ENCODE peak calls at places on chromosomes 16 and 17, in nine cellular contexts. D is sigmoid colon; J is activated CD8-positive, alpha-beta T cell treated with anti-CD3 and anti-CD28 coated beads for 36 hours; N is choroid plexus epithelial cell; W is endothelial cell; I is PC-9; A is WTC11; E is B cell; Z is GM13977. X is an unnamed sample.

GRCh38 chr16:68756250-68757051 is 19.4 kb downstream of the CDH1 start:
- DNase-seq in Z (peak), E (peak), A (no peak), I (peak), N (no peak), J (peak), D (no peak), W (no peak), X (peak)

GRCh38 chr16:58419241-58420012 is 27.2 kb downstream of the GINS3 start:
- DNase-seq in E (peak), A (no peak), J (no peak), W (no peak), Z (peak), I (no peak), D (no peak), N (no peak), X (no peak)

GRCh38 chr17:19278729-19279128 is 41.6 kb downstream of the EPN2 start:
- DNase-seq in N (no peak), J (no peak), D (no peak), W (no peak), A (no peak), I (no peak), Z (no peak), E (no peak), X (no peak)

GRCh38 chr17:49898547-49899490 is 51.0 kb upstream of the TAC4 start:
- DNase-seq in E (no peak), I (no peak), D (no peak), W (no peak), Z (no peak), J (peak), N (peak), A (peak), X (peak)

GRCh38 chr16:77499373-77500285 is 64.8 kb upstream of the ADAMTS18 start:
- DNase-seq in I (no peak), N (peak), E (no peak), D (peak), Z (no peak), J (no peak), A (peak), W (no peak), X (peak)

GRCh38 chr17:74960739-74961342 is 11.7 kb downstream of the HID1 start:
- DNase-seq in W (peak), A (peak), N (peak), J (peak), E (peak), Z (peak), I (peak), D (no peak), X (peak)

GRCh38 chr17:45102856-45103255 is 29.5 kb downstream of the PLCD3 start:
- DNase-seq in I (no peak), Z (no peak), W (no peak), A (no peak), D (no peak), J (no peak), N (no peak), E (no peak), X (no peak)

GRCh38 chr16:16150117-16150877 is 73.0 kb downstream of the ABCC6 start:
- DNase-seq in Z (no peak), N (peak), D (peak), J (no peak), W (no peak), I (no peak), A (no peak), E (no peak), X (no peak)

GRCh38 chr17:44024271-44024663 is 9.5 kb upstream of the TMEM101 start:
- DNase-seq in J (no peak), E (no peak), N (no peak), D (no peak), I (no peak), W (no peak), Z (no peak), A (no peak), X (no peak)

GRCh38 chr17:68052810-68053209 is 17.3 kb downstream of the KPNA2 start:
- DNase-seq in N (no peak), A (no peak), Z (no peak), J (no peak), I (no peak), D (no peak), W (no peak), E (no peak), X (no peak)

GRCh38 chr16:71467810-71468209 is 5.8 kb upstream of the ZNF23 start:
- DNase-seq in A (peak), W (peak), N (peak), D (no peak), I (peak), J (peak), E (peak), Z (peak), X (peak)

GRCh38 chr17:60652484-60653247 is 25.0 kb upstream of the BCAS3 start:
- DNase-seq in Z (peak), J (no peak), N (no peak), D (no peak), W (no peak), A (no peak), E (peak), I (no peak), X (no peak)

GRCh38 chr17:42531455-42532354 is 4.3 kb upstream of the NAGLU start:
- DNase-seq in J (peak), W (peak), Z (peak), E (peak), D (peak), N (no peak), I (peak), A (peak), X (peak)

GRCh38 chr17:13346081-13346533 is 255.6 kb downstream of the HS3ST3A1 start:
- DNase-seq in D (no peak), A (peak), N (peak), J (no peak), E (no peak), I (no peak), W (no peak), Z (no peak), X (peak)

GRCh38 chr16:83953796-83954576 is 946 bp downstream of the OSGIN1 start:
- DNase-seq in I (peak), Z (peak), N (peak), D (no peak), J (peak), A (no peak), W (no peak), E (no peak), X (peak)

GRCh38 chr16:19006446-19007315 is 22.9 kb downstream of the TMC7 start:
- DNase-seq in J (no peak), N (no peak), E (no peak), A (no peak), I (no peak), Z (no peak), W (no peak), D (no peak), X (no peak)

GRCh38 chr17:653724-654123 is 60.9 kb downstream of the VPS53 start:
- DNase-seq in E (no peak), J (no peak), N (no peak), A (no peak), W (no peak), Z (no peak), I (no peak), D (no peak), X (no peak)

GRCh38 chr17:21239680-21240374 is 13.4 kb downstream of the NATD1 start:
- DNase-seq in E (no peak), D (no peak), W (peak), N (peak), J (no peak), Z (peak), A (peak), I (no peak), X (peak)
- TF ChIP-seq CTCF in E (peak), D (no peak), W (peak), N (peak), J (peak), Z (peak), A (peak), I (peak), X (peak)

GRCh38 chr17:51270675-51271074 is 10.3 kb downstream of the UTP18 start:
- DNase-seq in I (no peak), D (no peak), J (no peak), W (no peak), N (no peak), Z (no peak), A (no peak), E (no peak), X (no peak)
- TF ChIP-seq CTCF in I (no peak), D (no peak), J (no peak), W (no peak), N (no peak), Z (no peak), A (no peak), E (no peak), X (no peak)

GRCh38 chr17:79990704-79991103 is 45.0 kb downstream of the TBC1D16 start:
- DNase-seq in D (no peak), A (no peak), E (no peak), J (no peak), Z (no peak), N (no peak), W (no peak), I (no peak), X (no peak)

GRCh38 chr17:79991140-79991923 is 44.3 kb downstream of the TBC1D16 start:
- DNase-seq in I (peak), D (peak), E (peak), W (peak), J (peak), A (peak), N (peak), Z (peak), X (peak)

GRCh38 chr17:79992657-79993389 is 42.8 kb downstream of the TBC1D16 start:
- DNase-seq in E (no peak), D (no peak), N (peak), A (no peak), Z (no peak), I (no peak), W (no peak), J (peak), X (no peak)

GRCh38 chr17:79993390-79994221 is 42.1 kb downstream of the TBC1D16 start:
- DNase-seq in N (peak), A (peak), W (no peak), D (peak), J (peak), E (peak), Z (no peak), I (peak), X (peak)

DNA sequence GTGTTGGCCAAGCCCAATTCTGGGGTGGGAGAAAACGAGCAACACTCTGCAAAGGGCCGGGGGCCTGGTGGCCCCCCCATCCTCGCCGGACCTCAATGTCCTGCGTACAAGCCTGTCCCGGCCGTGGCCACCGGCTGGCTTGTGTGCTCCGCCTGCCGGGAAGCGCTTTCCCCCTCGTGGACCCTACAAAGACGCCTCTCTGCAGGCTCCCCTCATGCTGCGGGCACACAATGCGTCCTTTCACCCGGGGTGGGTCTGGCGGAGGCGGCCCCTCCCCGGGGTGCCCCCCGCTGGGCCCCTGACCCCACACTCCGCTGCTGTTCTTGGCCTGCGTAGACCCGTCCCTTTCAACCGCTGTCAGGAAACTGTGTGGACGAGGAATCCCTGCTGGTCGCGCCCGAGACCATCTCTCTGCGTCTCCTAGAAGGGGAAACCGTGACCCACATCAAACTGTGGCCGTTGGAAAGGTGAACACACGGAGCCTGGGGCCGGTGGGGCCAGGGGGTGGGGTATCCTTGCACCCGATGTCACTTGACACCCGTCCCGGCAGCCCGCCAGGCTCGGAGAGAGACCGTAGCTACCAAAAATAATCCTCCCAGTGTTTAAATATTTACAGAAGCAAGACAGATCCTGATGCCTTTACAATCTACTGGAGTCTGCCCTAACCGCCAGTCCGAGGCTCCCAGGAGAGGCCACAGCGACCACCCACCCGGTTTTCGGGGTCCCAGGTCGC is 43.6 kb downstream of the TBC1D16 start:
- DNase-seq in N (peak), D (no peak), Z (no peak), E (no peak), I (no peak), W (no peak), J (peak), A (no peak), X (no peak)
- TF ChIP-seq CTCF in N (no peak), D (no peak), Z (no peak), E (peak), I (no peak), W (no peak), J (no peak), A (no peak), X (no peak)

GRCh38 chr17:38547439-38547838 is 58.3 kb downstream of the SRCIN1 start:
- DNase-seq in N (no peak), E (no peak), J (peak), D (no peak), I (no peak), A (no peak), W (no peak), Z (no peak), X (no peak)

GRCh38 chr17:38544175-38544838 is 61.4 kb downstream of the SRCIN1 start:
- DNase-seq in J (no peak), E (no peak), D (no peak), A (no peak), N (no peak), I (no peak), W (no peak), Z (no peak), X (no peak)

GRCh38 chr17:38546396-38546795 is 59.4 kb downstream of the SRCIN1 start:
- DNase-seq in J (no peak), N (no peak), E (no peak), I (no peak), A (no peak), Z (no peak), W (no peak), D (no peak), X (no peak)

GRCh38 chr17:38544839-38545209 is 60.9 kb downstream of the SRCIN1 start:
- DNase-seq in E (no peak), J (no peak), A (peak), W (no peak), I (no peak), Z (no peak), N (no peak), D (no peak), X (no peak)

DNA sequence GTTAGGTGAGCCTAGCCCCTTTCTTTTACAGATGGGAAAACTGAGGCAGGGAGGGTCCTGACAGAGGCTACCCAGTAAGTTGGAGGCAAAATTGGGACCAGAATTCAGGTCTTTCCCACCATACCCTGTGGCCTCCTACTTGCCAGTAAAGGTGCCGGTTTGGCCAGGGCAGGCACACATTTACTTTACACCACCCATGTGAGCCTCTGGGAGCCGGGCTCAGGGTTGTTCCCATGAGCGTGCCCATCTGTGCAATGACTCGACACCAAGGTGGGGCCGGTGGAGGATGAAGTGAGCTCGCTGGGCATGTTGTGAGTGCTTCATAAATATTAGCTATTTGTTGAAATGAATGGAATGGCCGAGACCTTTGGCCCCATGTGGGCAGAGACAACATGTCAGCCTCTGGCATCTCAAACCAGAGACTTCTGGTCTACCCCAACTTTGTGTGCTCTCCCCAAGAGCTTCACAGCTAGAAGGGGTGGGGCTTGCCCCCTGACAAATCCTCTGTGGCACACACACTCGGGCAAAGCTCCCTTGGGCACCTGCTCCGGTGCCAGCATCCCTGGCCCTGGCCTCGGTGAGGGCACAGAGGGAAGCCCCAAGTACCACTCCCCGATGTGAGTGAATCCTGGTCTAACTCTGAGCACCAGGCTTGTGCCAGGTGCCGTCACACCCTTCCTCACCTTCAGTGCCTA is 60.1 kb downstream of the SRCIN1 start:
- DNase-seq in W (no peak), Z (no peak), N (no peak), A (no peak), J (no peak), I (no peak), D (no peak), E (no peak), X (no peak)
- TF ChIP-seq CTCF in W (no peak), Z (no peak), N (no peak), A (no peak), J (no peak), I (no peak), D (no peak), E (no peak), X (no peak)

GRCh38 chr17:5097101-5097834 is 14.4 kb downstream of the ZNF232 start:
- DNase-seq in J (peak), W (peak), N (no peak), I (no peak), A (peak), Z (no peak), D (peak), E (peak), X (no peak)

DNA sequence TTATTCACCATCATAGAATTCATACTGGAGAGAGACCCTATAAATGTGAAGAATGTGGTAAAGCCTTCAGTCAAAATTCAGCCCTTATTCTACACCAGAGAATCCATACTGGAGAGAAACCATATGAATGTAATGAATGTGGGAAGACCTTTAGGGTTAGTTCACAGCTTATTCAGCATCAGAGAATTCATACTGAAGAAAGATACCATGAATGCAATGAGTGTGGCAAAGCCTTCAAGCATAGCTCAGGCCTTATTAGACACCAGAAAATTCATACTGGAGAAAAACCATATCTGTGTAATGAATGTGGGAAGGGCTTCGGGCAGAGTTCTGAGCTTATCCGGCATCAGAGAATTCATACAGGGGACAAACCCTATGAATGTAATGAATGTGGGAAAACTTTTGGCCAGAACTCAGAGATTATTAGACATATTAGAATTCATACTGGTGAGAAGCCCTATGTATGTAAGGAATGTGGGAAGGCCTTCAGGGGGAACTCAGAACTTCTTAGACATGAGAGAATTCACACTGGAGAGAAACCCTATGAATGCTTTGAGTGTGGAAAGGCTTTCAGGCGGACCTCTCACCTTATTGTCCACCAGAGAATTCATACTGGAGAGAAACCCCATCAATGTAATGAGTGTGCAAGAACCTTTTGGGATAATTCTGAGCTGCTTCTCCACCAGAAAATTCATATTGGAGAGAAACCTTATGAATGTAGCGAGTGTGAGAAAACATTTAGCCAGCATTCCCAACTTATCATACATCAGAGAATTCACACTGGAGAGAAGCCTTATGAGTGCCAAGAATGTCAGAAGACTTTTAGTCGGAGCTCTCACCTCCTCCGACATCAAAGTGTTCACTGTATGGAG is 14.1 kb downstream of the ZFP3 start:
- DNase-seq in Z (no peak), I (no peak), N (no peak), D (no peak), J (no peak), W (no peak), E (no peak), A (no peak), X (no peak)
- TF ChIP-seq CTCF in Z (no peak), I (no peak), N (no peak), D (no peak), J (no peak), W (no peak), E (no peak), A (no peak), X (no peak)